ENCODE peak calls at places on chromosomes 2 and 18, in six cellular contexts. A is K562, Q is HL-60, W is GM23338, S is endothelial cell of umbilical vein, X is GM12878. J is an unnamed sample.

GRCh38 chr2:178542161-178542560 is 61.9 kb downstream of the PLEKHA3 start:
- DNase-seq in A (no peak), Q (no peak), S (no peak), X (no peak), W (no peak), J (no peak)

GRCh38 chr2:52117299-52117698 is 1085.4 kb upstream of the NRXN1 start:
- DNase-seq in A (no peak), W (no peak), S (no peak), Q (no peak), X (no peak), J (no peak)

GRCh38 chr2:43127941-43128561 is 98.4 kb downstream of the ZFP36L2 start:
- DNase-seq in W (no peak), X (no peak), A (no peak), Q (peak; percentile 72), S (no peak), J (no peak)

GRCh38 chr18:9814431-9814830 is 71.3 kb upstream of the TXNDC2 start:
- DNase-seq in X (no peak), Q (no peak), W (no peak), S (peak; percentile 54), A (no peak), J (no peak)

GRCh38 chr18:79871481-79872091 is 73.8 kb downstream of the KCNG2 start:
- DNase-seq in W (no peak), S (no peak), A (no peak), X (no peak), Q (no peak), J (no peak)

GRCh38 chr2:227871375-227871788 is at the start of gene DAW1:
- DNase-seq in Q (no peak), W (peak; percentile 95), A (peak; percentile 17), S (peak; percentile 78), X (no peak), J (peak; percentile 63)

GRCh38 chr2:218777276-218777990 is 4.5 kb upstream of the CYP27A1 start:
- DNase-seq in A (no peak), S (no peak), X (no peak), W (no peak), Q (no peak), J (no peak)

GRCh38 chr18:62339106-62339988 is 14.2 kb downstream of the TNFRSF11A start:
- DNase-seq in S (peak; percentile 79), X (no peak), Q (no peak), A (no peak), W (peak; percentile 64), J (no peak)

GRCh38 chr2:45778720-45779171 is 127.3 kb downstream of the PRKCE start:
- DNase-seq in W (peak; percentile 88), S (peak; percentile 55), X (peak; percentile 11), A (peak; percentile 87), Q (peak; percentile 36), J (peak; percentile 72)

GRCh38 chr2:10444463-10444862 is 3.7 kb downstream of the ODC1 start:
- DNase-seq in X (peak; percentile 33), A (no peak), S (no peak), W (no peak), Q (peak; percentile 40), J (no peak)

GRCh38 chr2:233819884-233820765 is 34.2 kb downstream of the HJURP start:
- DNase-seq in A (no peak), X (no peak), W (no peak), Q (no peak), S (no peak), J (peak; percentile 19)

GRCh38 chr2:163401481-163401880 is 334.3 kb downstream of the FIGN start:
- DNase-seq in X (no peak), W (no peak), A (no peak), Q (no peak), S (peak; percentile 35), J (no peak)

GRCh38 chr18:3367491-3368091 is 82.4 kb upstream of the TGIF1 start:
- DNase-seq in X (no peak), Q (no peak), S (no peak), W (no peak), A (no peak), J (no peak)

GRCh38 chr2:112259509-112260294 is 4.9 kb upstream of the ZC3H8 start:
- DNase-seq in A (peak; percentile 52), S (peak; percentile 83), X (peak; percentile 35), W (peak; percentile 90), Q (peak; percentile 60), J (peak; percentile 85)
- H3K4me3 ChIP-seq in A (no peak overlapping the region), S (no peak overlapping the region), X (no peak overlapping the region), W (peak overlapping the region; percentile 16), Q (no peak overlapping the region), J (no peak overlapping the region)

DNA sequence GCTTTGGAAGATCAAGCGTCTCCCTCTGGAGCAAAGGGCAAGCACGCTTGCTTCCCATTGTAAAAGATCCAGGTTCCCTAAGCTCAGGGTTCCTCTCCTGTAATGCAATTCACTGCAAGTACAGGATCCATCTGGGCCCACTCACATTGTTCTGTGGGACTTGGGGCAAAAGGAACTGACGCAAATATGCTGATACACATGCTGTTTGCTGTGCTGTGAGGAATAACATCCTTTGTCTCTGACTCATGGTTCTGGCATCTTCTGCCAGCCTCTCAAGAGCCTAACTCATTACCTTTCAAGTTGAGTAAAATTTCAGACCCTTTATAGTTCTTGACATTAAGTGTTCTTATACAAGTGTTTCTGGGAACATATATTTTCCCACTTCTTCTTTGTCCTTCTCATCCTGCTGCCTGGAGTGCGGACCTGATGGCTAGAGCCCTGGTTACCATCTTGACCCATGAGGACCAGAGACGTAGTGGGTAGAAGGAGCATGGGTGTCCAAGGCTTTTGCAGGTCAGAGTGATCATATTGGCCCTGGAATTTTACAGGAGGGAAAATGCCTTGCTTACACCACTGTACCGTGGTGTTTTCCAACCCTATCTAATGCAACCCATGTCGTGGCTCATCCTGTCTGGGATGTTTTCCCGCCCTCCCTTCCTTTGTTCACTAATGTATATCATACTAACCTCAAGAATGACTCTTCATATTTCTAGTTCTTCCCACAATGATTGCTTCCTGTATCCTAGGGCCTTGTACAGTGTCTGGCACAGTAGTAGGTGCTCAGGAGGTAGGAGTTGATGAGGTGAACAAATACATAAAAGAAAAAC is 145.7 kb upstream of the GLI2 start:
- DNase-seq in W (no peak), S (peak; percentile 92), A (no peak), X (no peak), Q (no peak), J (no peak)
- TF ChIP-seq POLR2AphosphoS5 in W (no peak), S (no peak), A (no peak), X (no peak), Q (no peak), J (no peak)

GRCh38 chr18:68316636-68317035 is 398.3 kb downstream of the TMX3 start:
- DNase-seq in A (no peak), Q (no peak), X (no peak), W (peak; percentile 2), S (peak; percentile 4), J (no peak)
- H3K4me3 ChIP-seq in A (no peak overlapping the region), Q (no peak overlapping the region), X (no peak overlapping the region), W (no peak overlapping the region), S (no peak overlapping the region), J (no peak overlapping the region)

DNA sequence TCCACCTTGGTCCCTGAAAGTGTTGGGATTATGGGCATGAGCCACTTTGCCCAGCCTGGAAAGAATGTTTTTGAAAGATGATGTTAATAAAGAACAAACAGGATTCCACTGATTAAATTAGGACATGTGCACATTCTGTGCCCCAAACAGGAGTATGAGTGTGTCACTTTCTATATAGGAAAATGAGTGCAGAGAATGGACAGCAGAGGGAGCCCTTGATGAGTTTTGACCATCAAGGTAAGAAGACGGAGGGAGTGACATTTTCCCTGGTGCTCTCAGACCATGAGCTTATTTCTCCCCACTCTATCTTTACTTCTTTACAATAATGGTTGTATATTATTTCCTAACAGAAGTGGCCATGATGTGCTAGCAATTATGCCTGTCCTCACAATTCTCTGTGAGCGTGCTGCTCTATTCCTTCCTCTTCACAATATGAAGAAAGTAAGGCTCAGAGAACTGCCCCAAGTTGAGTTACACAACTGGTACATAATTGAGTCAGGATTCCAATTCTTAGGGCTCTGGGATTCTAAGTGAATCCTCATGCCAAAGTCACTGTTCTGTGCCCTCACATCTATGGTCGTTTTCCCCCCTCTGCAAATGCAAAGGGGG is 20.6 kb downstream of the RPL37A start:
- DNase-seq in W (peak; percentile 90), S (peak; percentile 77), Q (peak; percentile 41), X (no peak), A (peak; percentile 50), J (peak; percentile 80)
- TF ChIP-seq POLR2AphosphoS5 in W (no peak), S (no peak), Q (no peak), X (no peak), A (no peak), J (no peak)

J was measured in stomach.